ENCODE peak calls at places on chromosomes 3 and 15, in five cellular contexts. One of them, this sample, is unnamed.
A peak's percentile ranks its signal among the peaks of the same experiment; 100 is the strongest.

GRCh38 chr15:74262635-74263034 is 26.5 kb downstream of the CCDC33 start:
- DNase-seq in GM23248: no peak
- DNase-seq in mesenchymal stem cell: no peak
- DNase-seq in hepatocyte: no peak
- DNase-seq in PC-3: no peak
- DNase-seq in this sample: no peak

GRCh38 chr15:70437882-70438331 is 325.5 kb downstream of the UACA start:
- DNase-seq in GM23248: peak; percentile 41
- DNase-seq in hepatocyte: no peak
- DNase-seq in PC-3: peak; percentile 61
- DNase-seq in mesenchymal stem cell: no peak
- DNase-seq in this sample: peak; percentile 85

GRCh38 chr3:119597548-119598288 is at the start of gene PLA1A:
- DNase-seq in hepatocyte: peak; percentile 61
- DNase-seq in PC-3: peak; percentile 8
- DNase-seq in GM23248: no peak
- DNase-seq in mesenchymal stem cell: no peak
- DNase-seq in this sample: no peak

GRCh38 chr3:50164984-50165383 is 9.9 kb downstream of the SEMA3F start:
- DNase-seq in PC-3: no peak
- DNase-seq in GM23248: no peak
- DNase-seq in hepatocyte: no peak
- DNase-seq in mesenchymal stem cell: no peak
- DNase-seq in this sample: no peak

GRCh38 chr3:73192036-73192738 is 130.7 kb downstream of the EBLN2 start:
- DNase-seq in GM23248: no peak
- DNase-seq in hepatocyte: peak; percentile 4
- DNase-seq in PC-3: peak; percentile 21
- DNase-seq in mesenchymal stem cell: no peak
- DNase-seq in this sample: no peak

GRCh38 chr3:191774485-191774884 is 313.5 kb downstream of the PYDC2 start:
- DNase-seq in PC-3: peak; percentile 54
- DNase-seq in GM23248: peak; percentile 70
- DNase-seq in mesenchymal stem cell: peak; percentile 85
- DNase-seq in hepatocyte: peak; percentile 8
- DNase-seq in this sample: peak; percentile 57

GRCh38 chr3:138389841-138390581 is 41.6 kb downstream of the MRAS start:
- DNase-seq in GM23248: peak; percentile 96
- DNase-seq in PC-3: peak; percentile 83
- DNase-seq in hepatocyte: peak; percentile 70
- DNase-seq in mesenchymal stem cell: peak; percentile 89
- DNase-seq in this sample: peak; percentile 82

GRCh38 chr3:111947179-111947727 is 31.6 kb upstream of the ABHD10 start:
- DNase-seq in GM23248: peak; percentile 74
- DNase-seq in hepatocyte: no peak
- DNase-seq in mesenchymal stem cell: peak; percentile 77
- DNase-seq in PC-3: no peak
- DNase-seq in this sample: no peak

GRCh38 chr3:89503891-89504391 is 396.5 kb downstream of the EPHA3 start:
- DNase-seq in GM23248: no peak
- DNase-seq in hepatocyte: no peak
- DNase-seq in mesenchymal stem cell: no peak
- DNase-seq in PC-3: peak; percentile 55
- DNase-seq in this sample: no peak

GRCh38 chr3:12796171-12797123 is at the start of gene CAND2:
- DNase-seq in mesenchymal stem cell: peak; percentile 61
- DNase-seq in hepatocyte: peak; percentile 79
- DNase-seq in GM23248: peak; percentile 70
- DNase-seq in PC-3: no peak
- DNase-seq in this sample: no peak

GRCh38 chr3:12798559-12799179 is 2.2 kb downstream of the CAND2 start:
- DNase-seq in PC-3: no peak
- DNase-seq in GM23248: no peak
- DNase-seq in hepatocyte: no peak
- DNase-seq in mesenchymal stem cell: no peak
- DNase-seq in this sample: no peak

GRCh38 chr3:12797124-12797891 is 828 bp downstream of the CAND2 start:
- DNase-seq in hepatocyte: no peak
- DNase-seq in GM23248: no peak
- DNase-seq in PC-3: no peak
- DNase-seq in mesenchymal stem cell: no peak
- DNase-seq in this sample: no peak

GRCh38 chr3:12799525-12800440 is 3.3 kb downstream of the CAND2 start:
- DNase-seq in PC-3: no peak
- DNase-seq in mesenchymal stem cell: no peak
- DNase-seq in GM23248: no peak
- DNase-seq in hepatocyte: no peak
- DNase-seq in this sample: no peak

DNA sequence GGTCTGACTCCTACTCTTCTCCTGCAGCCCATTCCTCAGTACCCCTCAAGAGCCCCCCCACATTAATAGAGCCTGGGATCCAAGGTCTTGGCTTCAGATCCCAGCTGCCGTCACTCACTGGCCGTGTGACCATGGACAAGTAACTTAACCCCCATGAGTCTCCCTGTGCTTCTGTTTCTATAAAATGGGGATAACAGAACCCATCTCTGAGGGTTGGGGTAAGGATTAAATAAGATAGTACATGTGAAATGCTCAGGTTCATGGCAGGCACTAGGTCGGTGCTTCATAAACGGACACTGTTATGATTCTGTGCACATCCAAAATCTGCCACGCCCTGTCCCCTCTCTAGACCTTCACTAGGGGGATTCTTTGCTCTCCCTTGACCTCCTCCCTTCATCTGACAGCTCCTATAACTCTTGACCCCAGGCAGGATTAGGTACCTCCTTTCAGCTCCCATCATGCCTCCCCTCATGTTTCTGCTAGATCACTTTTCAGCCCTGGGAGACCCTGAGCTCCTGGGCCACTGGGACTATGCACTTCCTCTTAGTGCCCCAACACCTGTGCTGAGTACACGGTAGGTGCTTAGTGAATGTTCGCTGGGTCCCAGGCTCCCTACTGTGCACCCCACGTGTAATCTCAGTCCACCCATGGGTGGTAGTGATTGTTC is 1.5 kb downstream of the CAND2 start:
- DNase-seq in mesenchymal stem cell: no peak
- DNase-seq in GM23248: no peak
- DNase-seq in hepatocyte: no peak
- DNase-seq in PC-3: no peak
- DNase-seq in this sample: no peak
- H2AFZ ChIP-seq in mesenchymal stem cell: no peak overlapping the region
- H2AFZ ChIP-seq in GM23248: no peak overlapping the region
- H2AFZ ChIP-seq in hepatocyte: no peak overlapping the region
- H2AFZ ChIP-seq in PC-3: no peak overlapping the region
- H2AFZ ChIP-seq in this sample: no peak overlapping the region

GRCh38 chr3:189099031-189099471 is 72.7 kb upstream of the TPRG1 start:
- DNase-seq in hepatocyte: no peak
- DNase-seq in mesenchymal stem cell: no peak
- DNase-seq in PC-3: no peak
- DNase-seq in GM23248: peak; percentile 48
- DNase-seq in this sample: no peak
- H3K27ac ChIP-seq in hepatocyte: no peak overlapping the region
- H3K27ac ChIP-seq in mesenchymal stem cell: no peak overlapping the region
- H3K27ac ChIP-seq in PC-3: no peak overlapping the region
- H3K27ac ChIP-seq in GM23248: no peak overlapping the region
- H3K27ac ChIP-seq in this sample: no peak overlapping the region

GRCh38 chr3:42031808-42032475 is 59.2 kb upstream of the TRAK1 start:
- DNase-seq in GM23248: peak; percentile 62
- DNase-seq in hepatocyte: no peak
- DNase-seq in PC-3: no peak
- DNase-seq in mesenchymal stem cell: peak; percentile 62
- DNase-seq in this sample: no peak
- H3K4me3 ChIP-seq in GM23248: peak overlapping the region; percentile 54
- H3K4me3 ChIP-seq in hepatocyte: no peak overlapping the region
- H3K4me3 ChIP-seq in PC-3: no peak overlapping the region
- H3K4me3 ChIP-seq in mesenchymal stem cell: no peak overlapping the region
- H3K4me3 ChIP-seq in this sample: no peak overlapping the region

GRCh38 chr3:152193673-152194267 is 75.0 kb upstream of the MBNL1 start:
- DNase-seq in PC-3: no peak
- DNase-seq in hepatocyte: no peak
- DNase-seq in GM23248: no peak
- DNase-seq in mesenchymal stem cell: no peak
- DNase-seq in this sample: no peak

GRCh38 chr3:152192936-152193672 is 75.6 kb upstream of the MBNL1 start:
- DNase-seq in mesenchymal stem cell: no peak
- DNase-seq in hepatocyte: peak; percentile 6
- DNase-seq in GM23248: no peak
- DNase-seq in PC-3: no peak
- DNase-seq in this sample: no peak

GRCh38 chr3:152190636-152191183 is 78.0 kb upstream of the MBNL1 start:
- DNase-seq in GM23248: no peak
- DNase-seq in mesenchymal stem cell: no peak
- DNase-seq in PC-3: no peak
- DNase-seq in hepatocyte: peak; percentile 28
- DNase-seq in this sample: no peak

GRCh38 chr3:152195206-152195605 is 73.5 kb upstream of the MBNL1 start:
- DNase-seq in mesenchymal stem cell: no peak
- DNase-seq in GM23248: no peak
- DNase-seq in hepatocyte: no peak
- DNase-seq in PC-3: no peak
- DNase-seq in this sample: no peak

GRCh38 chr3:152192050-152192449 is 76.7 kb upstream of the MBNL1 start:
- DNase-seq in hepatocyte: no peak
- DNase-seq in mesenchymal stem cell: no peak
- DNase-seq in PC-3: no peak
- DNase-seq in GM23248: no peak
- DNase-seq in this sample: no peak
- H2AFZ ChIP-seq in hepatocyte: no peak overlapping the region
- H2AFZ ChIP-seq in mesenchymal stem cell: no peak overlapping the region
- H2AFZ ChIP-seq in PC-3: no peak overlapping the region
- H2AFZ ChIP-seq in GM23248: no peak overlapping the region
- H2AFZ ChIP-seq in this sample: no peak overlapping the region